ENCODE peak calls at places on chromosomes 3 and 15, in ten cellular contexts. D, J, X, R, F, O, Z, H, I and W are unnamed samples.

GRCh38 chr3:144296808-144297207 is 325.2 kb downstream of the DIPK2A start:
- DNase-seq in D (no peak), J (no peak), X (no peak), R (no peak), F (no peak), O (no peak), Z (no peak), H (no peak), I (no peak), W (no peak)

GRCh38 chr15:45921376-45921775 is 286.5 kb downstream of the SQOR start:
- DNase-seq in D (no peak), J (no peak), X (no peak), R (no peak), F (no peak), O (no peak), Z (no peak), H (no peak), I (no peak), W (no peak)

GRCh38 chr15:59321000-59321689 is 51.5 kb downstream of the MYO1E start:
- DNase-seq in D (no peak), J (no peak), X (no peak), R (no peak), F (no peak), O (no peak), Z (no peak), H (no peak), I (no peak), W (no peak)

GRCh38 chr3:117019082-117019713 is 309.6 kb downstream of the TUSC7 start:
- DNase-seq in D (peak; percentile 51), J (peak; percentile 48), X (no peak), R (peak; percentile 32), F (peak; percentile 47), O (peak; percentile 84), Z (peak; percentile 22), H (peak; percentile 42), I (peak; percentile 75), W (peak; percentile 92)

GRCh38 chr3:181176610-181177009 is 187.1 kb upstream of the DNAJC19 start:
- DNase-seq in D (peak; percentile 45), J (peak; percentile 34), X (peak; percentile 54), R (no peak), F (peak; percentile 56), O (peak; percentile 56), Z (peak; percentile 44), H (peak; percentile 14), I (peak; percentile 74), W (peak; percentile 46)

GRCh38 chr15:33716025-33716424 is 252.3 kb upstream of the CHRM5 start:
- DNase-seq in D (no peak), J (no peak), X (no peak), R (no peak), F (no peak), O (no peak), Z (no peak), H (no peak), I (no peak), W (no peak)

GRCh38 chr15:91184441-91184840 is 84.4 kb downstream of the SV2B start:
- DNase-seq in D (no peak), J (no peak), X (no peak), R (no peak), F (no peak), O (no peak), Z (no peak), H (no peak), I (no peak), W (no peak)

GRCh38 chr15:80803580-80804525 is 24.7 kb downstream of the CEMIP start:
- DNase-seq in D (peak; percentile 44), J (no peak), X (no peak), R (no peak), F (no peak), O (no peak), Z (no peak), H (no peak), I (no peak), W (no peak)

GRCh38 chr3:107988464-107989156 is 102.2 kb downstream of the CD47 start:
- DNase-seq in D (peak; percentile 59), J (peak; percentile 32), X (peak; percentile 85), R (peak; percentile 81), F (peak; percentile 52), O (peak; percentile 54), Z (peak; percentile 70), H (no peak), I (no peak), W (peak; percentile 81)

GRCh38 chr3:30864836-30865235 is 29.6 kb downstream of the GADL1 start:
- DNase-seq in D (peak; percentile 55), J (no peak), X (no peak), R (no peak), F (no peak), O (no peak), Z (no peak), H (no peak), I (no peak), W (no peak)

DNA sequence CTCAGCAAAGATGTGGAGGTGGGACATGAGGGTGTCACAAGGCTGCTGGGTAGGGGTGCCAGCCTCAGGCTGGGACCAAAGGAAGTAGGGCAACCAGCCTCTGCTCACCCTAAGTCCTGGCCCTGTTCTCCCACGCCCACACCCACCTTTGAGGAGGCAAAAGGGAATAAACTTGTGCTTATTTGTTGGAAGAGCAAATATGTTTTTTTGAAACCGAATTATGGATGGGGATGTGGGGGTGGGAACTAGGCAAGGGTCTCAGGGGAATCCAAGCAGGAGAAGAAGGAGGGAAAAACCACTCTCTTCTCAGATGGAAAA is 10.4 kb downstream of the BHLHE40 start:
- DNase-seq in D (no peak), J (no peak), X (no peak), R (no peak), F (no peak), O (no peak), Z (no peak), H (no peak), I (no peak), W (no peak)
- H3K4me1 ChIP-seq in D (peaks cover 24% of the 10 kb centered on the region), J (peaks cover 19% of the 10 kb centered on the region), X (peaks cover 46% of the 10 kb centered on the region), R (peaks cover 20% of the 10 kb centered on the region), F (peaks cover 3% of the 10 kb centered on the region), O (peaks cover 24% of the 10 kb centered on the region), Z (peaks cover 21% of the 10 kb centered on the region), H (peaks cover 3% of the 10 kb centered on the region), I (peaks cover 36% of the 10 kb centered on the region), W (peaks cover 35% of the 10 kb centered on the region)

GRCh38 chr15:101642361-101642760 is 9.8 kb downstream of the TM2D3 start:
- DNase-seq in D (no peak), J (no peak), X (no peak), R (no peak), F (no peak), O (no peak), Z (no peak), H (no peak), I (no peak), W (no peak)
- H3K36me3 ChIP-seq in D (peaks cover 12% of the 10 kb centered on the region), J (peaks cover 31% of the 10 kb centered on the region), X (peaks cover 70% of the 10 kb centered on the region), R (no peaks in the 10 kb centered on the region), F (no peaks in the 10 kb centered on the region), O (no peaks in the 10 kb centered on the region), Z (peaks cover 37% of the 10 kb centered on the region), H (peaks cover 76% of the 10 kb centered on the region), I (peaks cover 14% of the 10 kb centered on the region), W (peaks cover 72% of the 10 kb centered on the region)

GRCh38 chr3:188489639-188490405 is 335.9 kb downstream of the LPP start:
- DNase-seq in D (peak; percentile 87), J (no peak), X (no peak), R (no peak), F (no peak), O (no peak), Z (no peak), H (peak; percentile 86), I (no peak), W (peak; percentile 49)

GRCh38 chr3:188487652-188488051 is 333.7 kb downstream of the LPP start:
- DNase-seq in D (no peak), J (no peak), X (no peak), R (no peak), F (no peak), O (no peak), Z (no peak), H (no peak), I (no peak), W (no peak)

GRCh38 chr3:188490416-188490815 is 336.5 kb downstream of the LPP start:
- DNase-seq in D (no peak), J (no peak), X (no peak), R (no peak), F (no peak), O (no peak), Z (no peak), H (no peak), I (no peak), W (no peak)

GRCh38 chr3:188486126-188486525 is 332.2 kb downstream of the LPP start:
- DNase-seq in D (peak; percentile 78), J (no peak), X (no peak), R (no peak), F (no peak), O (no peak), Z (no peak), H (no peak), I (no peak), W (peak; percentile 50)

GRCh38 chr3:188486952-188487351 is 333.0 kb downstream of the LPP start:
- DNase-seq in D (no peak), J (no peak), X (no peak), R (no peak), F (no peak), O (no peak), Z (no peak), H (no peak), I (no peak), W (no peak)
- H3K4me1 ChIP-seq in D (peaks cover 6% of the 10 kb centered on the region), J (peaks cover under 1% of the 10 kb centered on the region), X (peaks cover 4% of the 10 kb centered on the region), R (no peaks in the 10 kb centered on the region), F (peaks cover 8% of the 10 kb centered on the region), O (no peaks in the 10 kb centered on the region), Z (peaks cover 10% of the 10 kb centered on the region), H (peaks cover 18% of the 10 kb centered on the region), I (peaks cover 69% of the 10 kb centered on the region), W (peaks cover 23% of the 10 kb centered on the region)

GRCh38 chr3:13338231-13338630 is 81.9 kb downstream of the NUP210 start:
- DNase-seq in D (peak; percentile 2), J (no peak), X (no peak), R (no peak), F (no peak), O (no peak), Z (no peak), H (no peak), I (no peak), W (no peak)

GRCh38 chr3:13338996-13339395 is 81.1 kb downstream of the NUP210 start:
- DNase-seq in D (no peak), J (no peak), X (no peak), R (no peak), F (no peak), O (no peak), Z (no peak), H (no peak), I (no peak), W (no peak)

GRCh38 chr3:13335503-13335902 is 84.6 kb downstream of the NUP210 start:
- DNase-seq in D (no peak), J (no peak), X (no peak), R (no peak), F (no peak), O (no peak), Z (no peak), H (no peak), I (no peak), W (no peak)

GRCh38 chr3:13335062-13335461 is 85.1 kb downstream of the NUP210 start:
- DNase-seq in D (no peak), J (no peak), X (no peak), R (no peak), F (no peak), O (no peak), Z (no peak), H (no peak), I (no peak), W (no peak)

DNA sequence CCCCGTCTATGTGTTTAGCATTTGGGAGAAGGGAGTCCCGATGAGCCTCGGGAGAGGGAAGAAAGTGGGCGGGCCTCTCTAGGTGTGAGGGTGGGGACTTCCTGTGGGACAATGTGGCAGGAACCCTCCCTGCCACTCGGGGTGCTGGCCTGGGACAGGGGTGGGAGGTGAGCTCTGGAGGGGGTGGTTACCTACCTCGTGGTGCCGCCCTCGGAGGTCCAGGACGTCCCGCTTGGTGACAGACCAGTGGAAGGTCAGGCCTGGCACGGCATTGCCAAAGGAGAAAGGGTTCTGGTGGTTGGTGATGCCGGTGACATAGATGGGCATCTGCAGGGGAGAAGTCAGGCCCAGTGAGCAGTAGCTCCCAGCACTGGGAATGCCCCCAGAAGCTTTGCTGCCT is 83.5 kb downstream of the NUP210 start:
- DNase-seq in D (no peak), J (no peak), X (no peak), R (no peak), F (no peak), O (no peak), Z (no peak), H (no peak), I (no peak), W (no peak)
- H3K36me3 ChIP-seq in D (no peaks in the 10 kb centered on the region), J (no peaks in the 10 kb centered on the region), X (peaks cover 71% of the 10 kb centered on the region), R (no peaks in the 10 kb centered on the region), F (no peaks in the 10 kb centered on the region), O (no peaks in the 10 kb centered on the region), Z (no peaks in the 10 kb centered on the region), H (peaks cover 95% of the 10 kb centered on the region), I (no peaks in the 10 kb centered on the region), W (no peaks in the 10 kb centered on the region)